ENCODE peak calls at places on chromosomes 6 and 20, in seven cellular contexts. I is heart left ventricle; T is CD8-positive, alpha-beta T cell; N is right cardiac atrium; B is CD4-positive, alpha-beta T cell; A is effector memory CD4-positive, alpha-beta T cell; W is cardiac muscle cell. G is an unnamed sample.

GRCh38 chr20:916125-916799 is at the start of gene ANGPT4:
- DNase-seq in I (no peak), T (no peak), N (no peak), B (no peak), A (no peak), W (no peak), G (no peak)

GRCh38 chr6:45741437-45742166 is 274.1 kb downstream of the CLIC5 start:
- DNase-seq in I (no peak), T (no peak), N (no peak), B (no peak), A (no peak), W (peak; percentile 72), G (no peak)

GRCh38 chr6:163284151-163284550 is 130.4 kb upstream of the QKI start:
- DNase-seq in I (no peak), T (no peak), N (no peak), B (no peak), A (no peak), W (peak; percentile 60), G (no peak)

GRCh38 chr20:51091564-51092195 is 68.8 kb upstream of the KCNG1 start:
- DNase-seq in I (no peak), T (no peak), N (no peak), B (no peak), A (no peak), W (peak; percentile 40), G (no peak)

GRCh38 chr6:165864925-165865324 is 201.9 kb upstream of the PDE10A start:
- DNase-seq in I (no peak), T (no peak), N (no peak), B (no peak), A (no peak), W (no peak), G (no peak)

GRCh38 chr6:153101461-153101860 is 29.6 kb downstream of the RGS17 start:
- DNase-seq in I (no peak), T (no peak), N (no peak), B (no peak), A (no peak), W (no peak), G (no peak)

GRCh38 chr6:148593130-148593812 is 153.6 kb upstream of the UST start:
- DNase-seq in I (no peak), T (no peak), N (peak; percentile 33), B (no peak), A (no peak), W (peak; percentile 62), G (peak; percentile 59)

GRCh38 chr6:159493888-159494632 is 199.0 kb downstream of the SOD2 start:
- DNase-seq in I (no peak), T (no peak), N (no peak), B (no peak), A (no peak), W (peak; percentile 4), G (no peak)

GRCh38 chr6:45297302-45297701 is 30.8 kb upstream of the RUNX2 start:
- DNase-seq in I (no peak), T (no peak), N (no peak), B (no peak), A (no peak), W (no peak), G (no peak)

GRCh38 chr20:34951652-34952051 is 4.0 kb downstream of the GSS start:
- DNase-seq in I (peak; percentile 30), T (no peak), N (no peak), B (no peak), A (no peak), W (no peak), G (no peak)

GRCh38 chr6:42988486-42989020 is 4.2 kb downstream of the PPP2R5D start:
- DNase-seq in I (no peak), T (no peak), N (peak; percentile 29), B (no peak), A (no peak), W (peak; percentile 48), G (no peak)

GRCh38 chr20:22379472-22379871 is 204.9 kb downstream of the FOXA2 start:
- DNase-seq in I (no peak), T (no peak), N (no peak), B (no peak), A (no peak), W (peak; percentile 20), G (no peak)

GRCh38 chr20:2713285-2713684 is 20.7 kb downstream of the EBF4 start:
- DNase-seq in I (no peak), T (peak; percentile 24), N (no peak), B (no peak), A (no peak), W (no peak), G (no peak)

GRCh38 chr6:133787859-133788505 is 100.9 kb upstream of the TCF21 start:
- DNase-seq in I (no peak), T (no peak), N (no peak), B (no peak), A (no peak), W (no peak), G (no peak)

GRCh38 chr6:162056745-162057144 is 670.8 kb downstream of the PRKN start:
- DNase-seq in I (peak; percentile 25), T (no peak), N (peak; percentile 53), B (no peak), A (no peak), W (peak; percentile 45), G (no peak)

GRCh38 chr20:63895886-63896135 is 885 bp downstream of the DNAJC5 start:
- DNase-seq in I (no peak), T (no peak), N (no peak), B (no peak), A (no peak), W (peak; percentile 27), G (no peak)

GRCh38 chr6:137860394-137861005 is 6.6 kb upstream of the TNFAIP3 start:
- DNase-seq in I (no peak), T (no peak), N (no peak), B (no peak), A (no peak), W (no peak), G (no peak)

GRCh38 chr6:74578339-74578738 is 627.5 kb downstream of the COL12A1 start:
- DNase-seq in I (no peak), T (no peak), N (no peak), B (no peak), A (no peak), W (peak; percentile 41), G (no peak)

GRCh38 chr6:35663447-35664235 is 25.1 kb downstream of the FKBP5 start:
- DNase-seq in I (no peak), T (no peak), N (no peak), B (no peak), A (no peak), W (peak; percentile 63), G (no peak)

GRCh38 chr6:150932976-150933375 is 67.5 kb downstream of the MTHFD1L start:
- DNase-seq in I (no peak), T (no peak), N (no peak), B (no peak), A (no peak), W (no peak), G (no peak)

GRCh38 chr6:139164001-139164400 is 29.1 kb downstream of the HECA start:
- DNase-seq in I (no peak), T (peak; percentile 29), N (no peak), B (peak; percentile 20), A (no peak), W (no peak), G (no peak)

GRCh38 chr6:157690441-157691210 is 132.4 kb upstream of the SNX9 start:
- DNase-seq in I (no peak), T (no peak), N (no peak), B (no peak), A (no peak), W (no peak), G (no peak)

GRCh38 chr6:64807785-64808184 is 899.2 kb downstream of the EYS start:
- DNase-seq in I (no peak), T (no peak), N (no peak), B (no peak), A (no peak), W (no peak), G (no peak)

DNA sequence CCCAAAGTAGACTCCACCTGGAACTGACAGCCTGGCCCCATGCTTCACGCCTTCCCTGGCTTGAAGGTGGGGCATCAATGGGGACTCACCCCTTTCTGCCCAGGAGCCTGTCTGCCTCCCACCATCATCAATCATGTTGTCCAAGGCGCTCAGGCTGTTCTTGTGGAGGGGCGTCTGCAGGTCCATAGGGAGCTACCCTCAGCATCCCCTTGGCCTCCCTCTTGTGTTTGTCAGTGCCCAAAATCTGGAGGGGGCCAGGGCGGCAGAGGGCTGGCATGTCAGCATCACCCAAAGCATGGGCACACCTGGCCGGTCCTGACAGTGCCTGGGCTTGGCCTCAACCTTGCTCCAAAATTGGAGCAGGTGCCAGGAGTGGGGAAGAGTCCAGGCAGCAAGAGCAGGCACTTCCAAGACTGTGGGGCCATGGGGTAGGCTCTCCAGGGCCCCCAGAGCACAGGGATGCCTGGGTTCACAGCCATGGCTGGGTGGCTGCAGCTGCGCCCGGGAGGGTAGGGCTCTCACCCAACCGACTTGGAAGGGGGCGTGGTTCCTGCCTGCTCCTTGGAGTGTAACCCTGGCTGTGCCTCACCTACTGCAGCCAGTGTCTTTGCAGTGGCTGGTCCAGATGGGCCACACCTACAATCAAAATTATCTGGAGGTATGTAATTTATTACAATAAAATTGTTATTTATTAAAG is 903.4 kb downstream of the EYS start:
- DNase-seq in I (no peak), T (no peak), N (no peak), B (no peak), A (no peak), W (no peak), G (peak; percentile 18)
- H3K27me3 ChIP-seq in I (no peaks in the 10 kb centered on the region), T (no peaks in the 10 kb centered on the region), N (no peaks in the 10 kb centered on the region), B (no peaks in the 10 kb centered on the region), A (no peaks in the 10 kb centered on the region), W (no peaks in the 10 kb centered on the region), G (no peaks in the 10 kb centered on the region)

GRCh38 chr6:168959696-168960095 is 293.9 kb downstream of the THBS2 start:
- DNase-seq in I (no peak), T (no peak), N (no peak), B (no peak), A (no peak), W (no peak), G (no peak)
- H3K27me3 ChIP-seq in I (no peaks in the 10 kb centered on the region), T (no peaks in the 10 kb centered on the region), N (no peaks in the 10 kb centered on the region), B (peaks cover 6% of the 10 kb centered on the region), A (no peaks in the 10 kb centered on the region), W (no peaks in the 10 kb centered on the region), G (no peaks in the 10 kb centered on the region)

GRCh38 chr6:231779-232178 is 60.5 kb upstream of the DUSP22 start:
- DNase-seq in I (no peak), T (no peak), N (no peak), B (no peak), A (no peak), W (no peak), G (no peak)
- H3K27me3 ChIP-seq in I (no peaks in the 10 kb centered on the region), T (no peaks in the 10 kb centered on the region), N (no peaks in the 10 kb centered on the region), B (no peaks in the 10 kb centered on the region), A (no peaks in the 10 kb centered on the region), W (no peaks in the 10 kb centered on the region), G (no peaks in the 10 kb centered on the region)

GRCh38 chr6:50829898-50830439 is 11.3 kb downstream of the TFAP2B start:
- DNase-seq in I (no peak), T (no peak), N (no peak), B (no peak), A (no peak), W (no peak), G (no peak)

GRCh38 chr6:50824505-50824904 is 5.8 kb downstream of the TFAP2B start:
- DNase-seq in I (no peak), T (no peak), N (no peak), B (no peak), A (no peak), W (no peak), G (no peak)

GRCh38 chr6:50826037-50826761 is 7.5 kb downstream of the TFAP2B start:
- DNase-seq in I (no peak), T (no peak), N (no peak), B (no peak), A (no peak), W (no peak), G (no peak)

GRCh38 chr6:50825375-50826036 is 6.8 kb downstream of the TFAP2B start:
- DNase-seq in I (no peak), T (no peak), N (no peak), B (no peak), A (no peak), W (no peak), G (no peak)

GRCh38 chr6:50826803-50827202 is 8.1 kb downstream of the TFAP2B start:
- DNase-seq in I (no peak), T (no peak), N (no peak), B (no peak), A (no peak), W (no peak), G (no peak)
- H3K27me3 ChIP-seq in I (peaks cover 95% of the 10 kb centered on the region), T (peaks cover 27% of the 10 kb centered on the region), N (peaks cover 7% of the 10 kb centered on the region), B (peaks cover 95% of the 10 kb centered on the region), A (peaks cover 13% of the 10 kb centered on the region), W (peaks cover 100% of the 10 kb centered on the region), G (peaks cover 88% of the 10 kb centered on the region)